ENCODE peak calls at places on chromosomes 12 and 14, in nine cellular contexts. F, H, V, P, X, C, K, T and Q are unnamed samples.
A peak's percentile ranks its signal among the peaks of the same experiment; 100 is the strongest.

GRCh38 chr12:60279224-60279623 is 683.4 kb downstream of the SLC16A7 start:
- DNase-seq in F (peak; percentile 45), H (no peak), V (no peak), P (peak; percentile 51), X (no peak), C (no peak), K (no peak), T (no peak), Q (no peak)

GRCh38 chr12:15863258-15863835 is 18.8 kb upstream of the STRAP start:
- DNase-seq in F (peak; percentile 38), H (no peak), V (no peak), P (no peak), X (no peak), C (peak; percentile 66), K (peak; percentile 31), T (no peak), Q (no peak)

GRCh38 chr12:18828483-18828882 is 90.6 kb downstream of the CAPZA3 start:
- DNase-seq in F (no peak), H (no peak), V (no peak), P (no peak), X (no peak), C (no peak), K (no peak), T (no peak), Q (no peak)

GRCh38 chr12:126582231-126582630 is 1517.0 kb downstream of the AACS start:
- DNase-seq in F (no peak), H (no peak), V (peak; percentile 61), P (peak; percentile 50), X (no peak), C (no peak), K (no peak), T (no peak), Q (no peak)

GRCh38 chr14:76936483-76936882 is 92.0 kb downstream of the IRF2BPL start:
- DNase-seq in F (peak; percentile 81), H (no peak), V (peak; percentile 36), P (no peak), X (no peak), C (no peak), K (no peak), T (no peak), Q (no peak)

GRCh38 chr12:100656806-100657205 is 83.3 kb downstream of the GAS2L3 start:
- DNase-seq in F (no peak), H (no peak), V (no peak), P (no peak), X (no peak), C (no peak), K (peak; percentile 67), T (no peak), Q (no peak)

GRCh38 chr12:121953695-121954094 is 35.3 kb downstream of the CFAP251 start:
- DNase-seq in F (no peak), H (no peak), V (no peak), P (peak; percentile 47), X (no peak), C (no peak), K (no peak), T (no peak), Q (no peak)

GRCh38 chr14:72678360-72678759 is 215.5 kb downstream of the DPF3 start:
- DNase-seq in F (peak; percentile 85), H (no peak), V (no peak), P (peak; percentile 43), X (no peak), C (no peak), K (no peak), T (no peak), Q (no peak)

GRCh38 chr12:97404549-97404948 is 58.1 kb upstream of the RMST start:
- DNase-seq in F (peak; percentile 43), H (peak; percentile 10), V (peak; percentile 69), P (peak; percentile 64), X (peak; percentile 51), C (peak; percentile 85), K (peak; percentile 78), T (peak; percentile 53), Q (peak; percentile 61)

GRCh38 chr14:22497671-22498093 is 91.3 kb downstream of the DAD1 start:
- DNase-seq in F (no peak), H (no peak), V (no peak), P (no peak), X (no peak), C (no peak), K (no peak), T (no peak), Q (no peak)

GRCh38 chr12:47121146-47121545 is 41.4 kb upstream of the AMIGO2 start:
- DNase-seq in F (peak; percentile 57), H (no peak), V (no peak), P (peak; percentile 74), X (no peak), C (no peak), K (no peak), T (no peak), Q (no peak)

GRCh38 chr14:35669782-35670181 is 135.8 kb downstream of the INSM2 start:
- DNase-seq in F (peak; percentile 56), H (peak; percentile 66), V (peak; percentile 51), P (peak; percentile 98), X (no peak), C (no peak), K (no peak), T (no peak), Q (no peak)

GRCh38 chr12:78210894-78211302 is 380.2 kb downstream of the NAV3 start:
- DNase-seq in F (peak; percentile 66), H (no peak), V (peak; percentile 8), P (peak; percentile 92), X (no peak), C (no peak), K (no peak), T (no peak), Q (no peak)

GRCh38 chr14:66082009-66082408 is 404.2 kb upstream of the CCDC196 start:
- DNase-seq in F (no peak), H (no peak), V (no peak), P (no peak), X (no peak), C (no peak), K (no peak), T (no peak), Q (peak; percentile 73)

GRCh38 chr14:81517798-81518398 is 15.8 kb downstream of the SEL1L start:
- DNase-seq in F (peak; percentile 78), H (no peak), V (no peak), P (no peak), X (no peak), C (no peak), K (no peak), T (no peak), Q (no peak)

GRCh38 chr14:57897148-57897547 is 31.3 kb upstream of the SLC35F4 start:
- DNase-seq in F (no peak), H (no peak), V (no peak), P (no peak), X (no peak), C (no peak), K (no peak), T (no peak), Q (no peak)

DNA sequence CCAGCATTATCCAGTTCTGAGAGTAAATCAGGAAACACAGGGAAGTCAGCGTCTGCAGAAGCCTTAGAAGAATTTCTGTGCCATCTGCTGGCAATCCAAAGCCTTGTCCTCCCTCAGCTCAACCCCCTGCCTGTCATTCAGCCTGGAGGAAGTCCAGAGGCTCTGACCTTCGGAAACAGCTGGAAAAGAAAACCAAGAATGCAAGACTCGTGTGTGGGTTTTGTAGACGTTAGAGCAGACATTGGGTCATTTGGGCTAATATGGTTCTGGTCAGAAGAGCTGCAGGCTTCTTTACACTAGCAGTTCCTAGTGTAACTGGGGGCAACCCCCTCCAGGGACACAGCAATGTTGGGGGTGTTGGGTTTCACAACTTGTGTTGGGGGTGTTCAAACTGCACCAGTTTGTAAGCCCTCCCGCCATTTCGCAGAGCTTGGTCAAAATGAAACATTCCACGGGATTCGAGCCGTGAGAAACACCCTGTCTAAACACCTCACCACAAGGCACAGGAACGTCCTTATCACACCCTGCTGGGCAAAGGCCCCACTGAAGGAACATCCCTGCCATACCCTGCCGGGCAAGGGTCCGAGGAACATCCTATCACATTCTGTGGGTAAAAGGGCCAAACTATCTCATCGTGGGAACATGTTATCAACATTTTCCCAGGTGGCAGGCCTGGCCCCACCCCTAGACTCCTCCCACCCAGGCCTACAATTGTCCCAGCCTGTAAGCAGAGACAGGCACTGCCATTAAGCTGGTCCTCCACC is 21.0 kb upstream of the SERPINA4 start:
- DNase-seq in F (peak; percentile 13), H (no peak), V (no peak), P (no peak), X (no peak), C (no peak), K (peak; percentile 19), T (no peak), Q (no peak)
- TF ChIP-seq EZH2phosphoT487 in F (no peak), H (no peak), V (no peak), P (no peak), X (no peak), C (no peak), K (no peak), T (no peak), Q (no peak)

GRCh38 chr14:52348796-52349195 is 34.7 kb downstream of the PTGER2 start:
- DNase-seq in F (peak; percentile 87), H (no peak), V (no peak), P (peak; percentile 83), X (no peak), C (no peak), K (no peak), T (no peak), Q (no peak)
- TF ChIP-seq EZH2phosphoT487 in F (peak; percentile 34), H (no peak), V (no peak), P (no peak), X (no peak), C (no peak), K (no peak), T (no peak), Q (no peak)

DNA sequence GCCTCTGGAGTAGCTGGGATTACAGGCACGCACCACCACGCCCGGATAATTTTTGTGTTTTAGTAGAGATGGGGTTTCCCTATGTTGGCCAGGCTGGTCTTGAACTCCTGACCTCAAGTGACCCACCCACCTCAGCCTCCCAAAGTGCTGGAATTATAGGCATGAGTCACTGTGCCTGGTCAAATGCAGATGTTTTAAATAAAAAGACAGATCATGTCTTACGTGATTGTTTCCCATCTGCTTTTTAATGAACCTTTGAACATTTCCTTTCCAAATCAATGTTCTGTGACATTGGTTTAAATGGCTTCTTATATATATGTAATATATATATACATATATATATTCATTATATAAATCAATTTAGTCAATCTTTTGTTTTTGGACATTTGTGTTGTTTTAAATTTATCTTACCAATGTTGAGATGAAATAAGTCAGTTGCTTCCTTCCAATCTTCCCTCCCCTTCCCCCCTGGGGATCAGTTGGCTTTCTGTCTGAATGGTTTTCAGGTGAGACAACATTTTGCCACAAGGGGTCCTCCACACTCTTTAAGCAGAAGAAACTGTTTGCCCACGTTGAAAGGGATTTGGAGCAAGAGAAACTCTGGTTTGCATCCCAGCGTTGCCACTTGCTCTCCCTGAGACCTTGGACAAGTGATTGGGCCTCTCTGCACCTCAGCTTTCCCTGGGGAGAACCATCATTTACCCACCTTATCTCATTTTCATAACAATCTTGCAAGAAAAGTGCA is 47.6 kb upstream of the RBM19 start:
- DNase-seq in F (peak; percentile 60), H (peak; percentile 31), V (peak; percentile 74), P (peak; percentile 57), X (peak; percentile 7), C (peak; percentile 86), K (peak; percentile 77), T (no peak), Q (peak; percentile 32)
- TF ChIP-seq EZH2phosphoT487 in F (no peak), H (no peak), V (no peak), P (no peak), X (no peak), C (no peak), K (no peak), T (no peak), Q (no peak)

DNA sequence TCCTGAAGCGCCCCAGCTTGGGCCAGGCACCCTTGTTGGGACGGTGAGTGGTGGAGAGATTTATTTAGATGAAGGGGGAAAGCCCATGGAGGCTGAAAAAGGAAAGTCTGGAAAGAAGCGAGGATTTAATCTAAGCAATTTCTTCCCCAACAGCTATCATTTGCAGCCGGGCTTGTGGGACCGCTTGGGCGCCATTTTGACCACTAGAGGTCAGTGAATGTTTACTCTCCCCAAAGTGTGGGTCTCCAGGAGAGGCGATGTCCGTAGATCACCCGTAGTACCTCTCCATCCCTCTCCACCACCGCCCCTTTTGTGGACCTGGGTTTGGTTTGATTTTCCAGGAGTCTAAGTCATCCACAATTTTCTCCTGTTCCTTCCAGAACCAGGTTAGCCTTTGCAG is 91.2 kb upstream of the PARP11 start:
- DNase-seq in F (no peak), H (peak; percentile 1), V (no peak), P (no peak), X (no peak), C (peak; percentile 85), K (peak; percentile 74), T (peak; percentile 58), Q (peak; percentile 24)
- TF ChIP-seq EZH2phosphoT487 in F (no peak), H (no peak), V (no peak), P (no peak), X (no peak), C (no peak), K (no peak), T (no peak), Q (no peak)